ENCODE peak calls at places on chromosomes 2 and 18, in seven cellular contexts. One of them, this sample, is unnamed.

GRCh38 chr2:9252002-9252357 is 45.4 kb downstream of the ASAP2 start:
- DNase-seq in heart left ventricle: no peak
- DNase-seq in adrenal gland: peak; percentile 54
- DNase-seq in fibroblast of lung: no peak
- DNase-seq in aorta: no peak
- DNase-seq in heart right ventricle: no peak
- DNase-seq in A673: no peak
- DNase-seq in this sample: no peak

GRCh38 chr2:68839260-68839833 is 31.9 kb downstream of the BMP10 start:
- DNase-seq in heart right ventricle: no peak
- DNase-seq in aorta: no peak
- DNase-seq in A673: peak; percentile 34
- DNase-seq in adrenal gland: no peak
- DNase-seq in fibroblast of lung: no peak
- DNase-seq in heart left ventricle: no peak
- DNase-seq in this sample: no peak

GRCh38 chr18:7255054-7255453 is 24.2 kb downstream of the LRRC30 start:
- DNase-seq in A673: no peak
- DNase-seq in heart left ventricle: no peak
- DNase-seq in heart right ventricle: no peak
- DNase-seq in aorta: no peak
- DNase-seq in adrenal gland: peak; percentile 15
- DNase-seq in fibroblast of lung: no peak
- DNase-seq in this sample: no peak

GRCh38 chr2:233818639-233819621 is 35.4 kb downstream of the HJURP start:
- DNase-seq in heart left ventricle: no peak
- DNase-seq in heart right ventricle: no peak
- DNase-seq in A673: no peak
- DNase-seq in fibroblast of lung: no peak
- DNase-seq in aorta: peak; percentile 59
- DNase-seq in adrenal gland: no peak
- DNase-seq in this sample: no peak

GRCh38 chr2:119481501-119482455 is 42.5 kb downstream of the SCTR start:
- DNase-seq in A673: no peak
- DNase-seq in heart right ventricle: no peak
- DNase-seq in aorta: no peak
- DNase-seq in adrenal gland: peak; percentile 36
- DNase-seq in heart left ventricle: no peak
- DNase-seq in fibroblast of lung: no peak
- DNase-seq in this sample: no peak

GRCh38 chr2:85893428-85894258 is 4.9 kb upstream of the ST3GAL5 start:
- DNase-seq in heart left ventricle: no peak
- DNase-seq in fibroblast of lung: peak; percentile 27
- DNase-seq in A673: no peak
- DNase-seq in heart right ventricle: no peak
- DNase-seq in adrenal gland: no peak
- DNase-seq in aorta: no peak
- DNase-seq in this sample: peak; percentile 50

GRCh38 chr2:236168110-236169067 is at the start of gene GBX2:
- DNase-seq in aorta: peak; percentile 67
- DNase-seq in heart left ventricle: peak; percentile 29
- DNase-seq in adrenal gland: no peak
- DNase-seq in heart right ventricle: no peak
- DNase-seq in A673: peak; percentile 92
- DNase-seq in fibroblast of lung: peak; percentile 19
- DNase-seq in this sample: no peak

GRCh38 chr2:233061591-233062446 is 1.7 kb downstream of the INPP5D start:
- DNase-seq in fibroblast of lung: peak; percentile 61
- DNase-seq in adrenal gland: peak; percentile 70
- DNase-seq in A673: no peak
- DNase-seq in heart right ventricle: peak; percentile 58
- DNase-seq in heart left ventricle: peak; percentile 63
- DNase-seq in aorta: peak; percentile 67
- DNase-seq in this sample: no peak

GRCh38 chr2:133747965-133748700 is 179.9 kb upstream of the NCKAP5 start:
- DNase-seq in A673: no peak
- DNase-seq in heart left ventricle: no peak
- DNase-seq in fibroblast of lung: no peak
- DNase-seq in heart right ventricle: no peak
- DNase-seq in adrenal gland: no peak
- DNase-seq in aorta: no peak
- DNase-seq in this sample: no peak

GRCh38 chr2:37211939-37212338 is 15.6 kb downstream of the CEBPZOS start:
- DNase-seq in fibroblast of lung: no peak
- DNase-seq in A673: no peak
- DNase-seq in heart right ventricle: no peak
- DNase-seq in aorta: no peak
- DNase-seq in adrenal gland: no peak
- DNase-seq in heart left ventricle: no peak
- DNase-seq in this sample: no peak

GRCh38 chr2:217988014-217988839 is 14.6 kb downstream of the TNS1 start:
- DNase-seq in heart right ventricle: peak; percentile 91
- DNase-seq in heart left ventricle: peak; percentile 88
- DNase-seq in A673: peak; percentile 73
- DNase-seq in aorta: peak; percentile 94
- DNase-seq in adrenal gland: peak; percentile 96
- DNase-seq in fibroblast of lung: peak; percentile 79
- DNase-seq in this sample: no peak

GRCh38 chr18:47175283-47175894 is 775 bp downstream of the IER3IP1 start:
- DNase-seq in heart left ventricle: no peak
- DNase-seq in aorta: no peak
- DNase-seq in fibroblast of lung: peak; percentile 5
- DNase-seq in heart right ventricle: no peak
- DNase-seq in A673: no peak
- DNase-seq in adrenal gland: peak; percentile 59
- DNase-seq in this sample: no peak

GRCh38 chr2:142857247-142858154 is 20.0 kb upstream of the KYNU start:
- DNase-seq in adrenal gland: no peak
- DNase-seq in heart left ventricle: no peak
- DNase-seq in fibroblast of lung: peak; percentile 55
- DNase-seq in heart right ventricle: no peak
- DNase-seq in A673: no peak
- DNase-seq in aorta: no peak
- DNase-seq in this sample: no peak

GRCh38 chr2:181389524-181389923 is 67.7 kb upstream of the ITGA4 start:
- DNase-seq in heart left ventricle: no peak
- DNase-seq in fibroblast of lung: no peak
- DNase-seq in heart right ventricle: no peak
- DNase-seq in A673: no peak
- DNase-seq in adrenal gland: no peak
- DNase-seq in aorta: no peak
- DNase-seq in this sample: no peak

GRCh38 chr2:187964742-187965141 is 326.9 kb upstream of the GULP1 start:
- DNase-seq in A673: no peak
- DNase-seq in heart right ventricle: no peak
- DNase-seq in aorta: no peak
- DNase-seq in adrenal gland: no peak
- DNase-seq in heart left ventricle: no peak
- DNase-seq in fibroblast of lung: peak; percentile 17
- DNase-seq in this sample: no peak

GRCh38 chr2:2116657-2117056 is 214.4 kb downstream of the MYT1L start:
- DNase-seq in fibroblast of lung: no peak
- DNase-seq in heart left ventricle: peak; percentile 43
- DNase-seq in aorta: no peak
- DNase-seq in A673: no peak
- DNase-seq in heart right ventricle: peak; percentile 43
- DNase-seq in adrenal gland: peak; percentile 74
- DNase-seq in this sample: no peak

GRCh38 chr2:173654146-173654895 is 299.6 kb downstream of the CDCA7 start:
- DNase-seq in adrenal gland: no peak
- DNase-seq in fibroblast of lung: no peak
- DNase-seq in heart right ventricle: no peak
- DNase-seq in heart left ventricle: no peak
- DNase-seq in A673: no peak
- DNase-seq in aorta: no peak
- DNase-seq in this sample: no peak

GRCh38 chr2:150136901-150137300 is 350.6 kb downstream of the RND3 start:
- DNase-seq in aorta: no peak
- DNase-seq in fibroblast of lung: no peak
- DNase-seq in heart right ventricle: no peak
- DNase-seq in A673: no peak
- DNase-seq in heart left ventricle: no peak
- DNase-seq in adrenal gland: no peak
- DNase-seq in this sample: no peak

GRCh38 chr2:63790491-63790890 is 51.2 kb upstream of the UGP2 start:
- DNase-seq in aorta: no peak
- DNase-seq in fibroblast of lung: peak; percentile 35
- DNase-seq in heart left ventricle: no peak
- DNase-seq in A673: no peak
- DNase-seq in heart right ventricle: no peak
- DNase-seq in adrenal gland: no peak
- DNase-seq in this sample: no peak

GRCh38 chr18:6249110-6249680 is 165.5 kb downstream of the L3MBTL4 start:
- DNase-seq in heart right ventricle: no peak
- DNase-seq in A673: no peak
- DNase-seq in aorta: no peak
- DNase-seq in heart left ventricle: no peak
- DNase-seq in adrenal gland: no peak
- DNase-seq in fibroblast of lung: no peak
- DNase-seq in this sample: no peak

GRCh38 chr18:80171190-80171872 is 62.3 kb downstream of the ADNP2 start:
- DNase-seq in A673: peak; percentile 53
- DNase-seq in aorta: peak; percentile 90
- DNase-seq in fibroblast of lung: peak; percentile 53
- DNase-seq in heart left ventricle: peak; percentile 47
- DNase-seq in heart right ventricle: peak; percentile 40
- DNase-seq in adrenal gland: peak; percentile 68
- DNase-seq in this sample: no peak

GRCh38 chr2:11121099-11121822 is 34.0 kb upstream of the SLC66A3 start:
- DNase-seq in A673: no peak
- DNase-seq in fibroblast of lung: peak; percentile 15
- DNase-seq in heart right ventricle: no peak
- DNase-seq in adrenal gland: no peak
- DNase-seq in aorta: no peak
- DNase-seq in heart left ventricle: no peak
- DNase-seq in this sample: no peak

GRCh38 chr2:150141241-150142001 is 346.0 kb downstream of the RND3 start:
- DNase-seq in aorta: no peak
- DNase-seq in A673: peak; percentile 77
- DNase-seq in heart left ventricle: no peak
- DNase-seq in adrenal gland: no peak
- DNase-seq in fibroblast of lung: no peak
- DNase-seq in heart right ventricle: no peak
- DNase-seq in this sample: no peak

GRCh38 chr2:216534809-216535208 is 36.2 kb downstream of the RPL37A start:
- DNase-seq in adrenal gland: no peak
- DNase-seq in heart right ventricle: no peak
- DNase-seq in heart left ventricle: no peak
- DNase-seq in fibroblast of lung: no peak
- DNase-seq in A673: no peak
- DNase-seq in aorta: no peak
- DNase-seq in this sample: no peak

GRCh38 chr2:119810039-119810630 is 50.4 kb downstream of the PTPN4 start:
- DNase-seq in fibroblast of lung: no peak
- DNase-seq in aorta: no peak
- DNase-seq in adrenal gland: no peak
- DNase-seq in heart right ventricle: no peak
- DNase-seq in heart left ventricle: no peak
- DNase-seq in A673: no peak
- DNase-seq in this sample: no peak

GRCh38 chr2:100539221-100539620 is 23.6 kb upstream of the PDCL3 start:
- DNase-seq in adrenal gland: no peak
- DNase-seq in fibroblast of lung: no peak
- DNase-seq in A673: no peak
- DNase-seq in aorta: no peak
- DNase-seq in heart left ventricle: no peak
- DNase-seq in heart right ventricle: no peak
- DNase-seq in this sample: no peak
- H3K36me3 ChIP-seq in adrenal gland: no peaks in the 10 kb centered on the region
- H3K36me3 ChIP-seq in fibroblast of lung: no peaks in the 10 kb centered on the region
- H3K36me3 ChIP-seq in A673: no peaks in the 10 kb centered on the region
- H3K36me3 ChIP-seq in aorta: no peaks in the 10 kb centered on the region
- H3K36me3 ChIP-seq in heart left ventricle: no peaks in the 10 kb centered on the region
- H3K36me3 ChIP-seq in heart right ventricle: no peaks in the 10 kb centered on the region
- H3K36me3 ChIP-seq in this sample: no peaks in the 10 kb centered on the region

DNA sequence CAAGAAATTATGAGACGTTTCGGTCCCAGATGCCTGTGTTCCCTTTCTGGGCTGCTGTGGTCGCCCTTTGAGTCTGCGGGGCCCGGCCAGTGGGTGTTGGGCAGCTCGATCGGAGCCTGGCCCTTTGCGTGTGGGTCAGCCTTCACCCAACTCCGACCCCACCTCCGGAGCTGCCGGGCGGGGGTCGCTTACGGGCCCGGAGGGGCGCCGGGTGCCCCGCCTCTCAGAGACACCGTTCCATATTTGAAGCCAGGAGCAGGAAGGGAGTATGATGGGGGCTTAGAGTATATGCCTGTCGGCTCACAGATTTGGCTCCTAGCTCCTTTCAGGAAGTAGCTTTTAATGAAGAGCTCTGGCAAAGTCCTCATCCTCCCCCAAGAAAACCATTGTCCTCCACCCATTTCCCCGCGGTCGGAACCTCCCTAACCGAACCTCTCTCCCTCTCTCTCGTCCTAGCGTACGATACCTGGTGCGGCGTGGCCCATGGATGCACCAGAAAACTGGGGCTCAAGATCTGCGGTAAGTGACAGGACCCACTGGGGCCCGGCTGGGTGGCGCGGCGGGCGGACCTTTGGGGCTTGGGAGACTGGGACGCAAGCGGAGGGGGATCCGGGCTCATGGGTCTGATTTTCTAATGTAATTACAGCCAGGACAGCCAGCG is 5.1 kb downstream of the GAD1 start:
- DNase-seq in heart right ventricle: no peak
- DNase-seq in fibroblast of lung: no peak
- DNase-seq in aorta: no peak
- DNase-seq in heart left ventricle: no peak
- DNase-seq in A673: no peak
- DNase-seq in adrenal gland: no peak
- DNase-seq in this sample: no peak
- H3K27me3 ChIP-seq in heart right ventricle: peaks cover 94% of the 10 kb centered on the region
- H3K27me3 ChIP-seq in fibroblast of lung: peaks cover 70% of the 10 kb centered on the region
- H3K27me3 ChIP-seq in aorta: no peaks in the 10 kb centered on the region
- H3K27me3 ChIP-seq in heart left ventricle: peaks cover 80% of the 10 kb centered on the region
- H3K27me3 ChIP-seq in A673: peaks cover 90% of the 10 kb centered on the region
- H3K27me3 ChIP-seq in adrenal gland: peaks cover 18% of the 10 kb centered on the region
- H3K27me3 ChIP-seq in this sample: peaks cover 59% of the 10 kb centered on the region

GRCh38 chr2:74862268-74862964 is 28.5 kb downstream of the HK2 start:
- DNase-seq in adrenal gland: no peak
- DNase-seq in fibroblast of lung: no peak
- DNase-seq in heart left ventricle: no peak
- DNase-seq in aorta: peak; percentile 9
- DNase-seq in A673: no peak
- DNase-seq in heart right ventricle: no peak
- DNase-seq in this sample: no peak
- H3K36me3 ChIP-seq in adrenal gland: no peaks in the 10 kb centered on the region
- H3K36me3 ChIP-seq in fibroblast of lung: no peaks in the 10 kb centered on the region
- H3K36me3 ChIP-seq in heart left ventricle: no peaks in the 10 kb centered on the region
- H3K36me3 ChIP-seq in aorta: no peaks in the 10 kb centered on the region
- H3K36me3 ChIP-seq in A673: no peaks in the 10 kb centered on the region
- H3K36me3 ChIP-seq in heart right ventricle: no peaks in the 10 kb centered on the region
- H3K36me3 ChIP-seq in this sample: no peaks in the 10 kb centered on the region

DNA sequence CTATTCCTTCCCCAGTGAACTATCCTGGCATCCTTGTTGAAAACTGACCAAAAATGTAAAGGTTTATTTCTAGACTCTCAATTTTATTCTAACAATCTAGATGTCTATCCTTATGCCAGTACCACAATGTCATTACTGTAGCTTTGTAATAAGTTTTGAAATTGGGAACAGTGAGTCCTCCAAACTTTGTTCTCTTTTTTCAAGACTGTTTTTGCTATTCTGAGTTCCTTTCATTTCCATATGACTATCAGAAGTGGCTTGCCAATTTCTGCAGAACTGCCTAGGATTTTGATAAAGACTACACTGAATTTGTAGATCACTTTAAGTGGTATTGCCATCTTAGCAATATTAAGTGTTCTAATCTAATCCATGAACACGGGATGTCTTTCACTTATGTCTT is 9.7 kb downstream of the STARD7 start:
- DNase-seq in A673: no peak
- DNase-seq in heart right ventricle: no peak
- DNase-seq in fibroblast of lung: no peak
- DNase-seq in aorta: no peak
- DNase-seq in adrenal gland: no peak
- DNase-seq in heart left ventricle: no peak
- DNase-seq in this sample: no peak
- H3K27me3 ChIP-seq in A673: no peaks in the 10 kb centered on the region
- H3K27me3 ChIP-seq in heart right ventricle: no peaks in the 10 kb centered on the region
- H3K27me3 ChIP-seq in fibroblast of lung: no peaks in the 10 kb centered on the region
- H3K27me3 ChIP-seq in aorta: no peaks in the 10 kb centered on the region
- H3K27me3 ChIP-seq in adrenal gland: no peaks in the 10 kb centered on the region
- H3K27me3 ChIP-seq in heart left ventricle: no peaks in the 10 kb centered on the region
- H3K27me3 ChIP-seq in this sample: no peaks in the 10 kb centered on the region